ENCODE peak calls at places on chromosomes 13 and 19, in five cellular contexts. Z, Y, U, B and T are unnamed samples.

GRCh38 chr13:25874907-25875306 is 176.9 kb downstream of the SHISA2 start:
- DNase-seq in Z (no peak), Y (no peak), U (peak), B (peak), T (peak)

GRCh38 chr19:29571181-29571580 is 34.9 kb upstream of the POP4 start:
- DNase-seq in Z (no peak), Y (no peak), U (no peak), B (no peak), T (no peak)

GRCh38 chr13:79098603-79099002 is 307.5 kb downstream of the RBM26 start:
- DNase-seq in Z (no peak), Y (no peak), U (no peak), B (no peak), T (no peak)

GRCh38 chr19:45767881-45768643 is 990 bp downstream of the SIX5 start:
- DNase-seq in Z (peak), Y (peak), U (no peak), B (no peak), T (no peak)

GRCh38 chr19:17497149-17497798 is 14.2 kb upstream of the PGLS start:
- DNase-seq in Z (no peak), Y (no peak), U (no peak), B (no peak), T (no peak)

GRCh38 chr13:68378294-68378693 is 1148.2 kb upstream of the PCDH9 start:
- DNase-seq in Z (no peak), Y (no peak), U (no peak), B (no peak), T (no peak)

GRCh38 chr13:99657848-99658265 is 156.6 kb downstream of the TM9SF2 start:
- DNase-seq in Z (peak), Y (peak), U (no peak), B (no peak), T (peak)

GRCh38 chr19:58107778-58108545 is 9.9 kb upstream of the ZSCAN18 start:
- DNase-seq in Z (no peak), Y (no peak), U (no peak), B (no peak), T (no peak)

GRCh38 chr13:38868399-38868798 is 122.2 kb downstream of the STOML3 start:
- DNase-seq in Z (no peak), Y (no peak), U (no peak), B (no peak), T (no peak)

GRCh38 chr19:24073807-24074206 is 13.2 kb upstream of the ZNF254 start:
- DNase-seq in Z (no peak), Y (peak), U (no peak), B (no peak), T (no peak)

GRCh38 chr19:16584825-16585801 is 12.9 kb upstream of the SLC35E1 start:
- DNase-seq in Z (peak), Y (no peak), U (no peak), B (no peak), T (no peak)

GRCh38 chr13:45682494-45683008 is 19.6 kb upstream of the CBY2 start:
- DNase-seq in Z (no peak), Y (no peak), U (no peak), B (no peak), T (no peak)

GRCh38 chr13:31749929-31750328 is 10.6 kb downstream of the RXFP2 start:
- DNase-seq in Z (no peak), Y (no peak), U (no peak), B (no peak), T (no peak)

GRCh38 chr19:50969413-50969760 is at the start of gene KLK6:
- DNase-seq in Z (no peak), Y (no peak), U (no peak), B (no peak), T (no peak)

GRCh38 chr13:40984670-40985366 is 34.3 kb downstream of the ELF1 start:
- DNase-seq in Z (no peak), Y (no peak), U (no peak), B (no peak), T (no peak)

GRCh38 chr13:31072041-31072440 is 89.7 kb downstream of the HSPH1 start:
- DNase-seq in Z (no peak), Y (no peak), U (no peak), B (no peak), T (no peak)

GRCh38 chr13:39263531-39263930 is 225.3 kb downstream of the NHLRC3 start:
- DNase-seq in Z (no peak), Y (no peak), U (no peak), B (no peak), T (no peak)

GRCh38 chr13:93080587-93080986 is 146.0 kb upstream of the GPC6 start:
- DNase-seq in Z (no peak), Y (no peak), U (no peak), B (no peak), T (no peak)

GRCh38 chr19:46607441-46607841 is 6.3 kb downstream of the CALM3 start:
- DNase-seq in Z (no peak), Y (no peak), U (no peak), B (no peak), T (no peak)

GRCh38 chr19:29211562-29212416 is 1.2 kb downstream of the UQCRFS1 start:
- DNase-seq in Z (peak), Y (no peak), U (no peak), B (no peak), T (no peak)

GRCh38 chr13:98965325-98965724 is 12.5 kb downstream of the DOCK9 start:
- DNase-seq in Z (no peak), Y (no peak), U (no peak), B (no peak), T (no peak)

GRCh38 chr19:39599116-39599515 is 3.2 kb upstream of the LGALS13 start:
- DNase-seq in Z (no peak), Y (no peak), U (no peak), B (no peak), T (no peak)

GRCh38 chr19:4613258-4613751 is 26.0 kb upstream of the TNFAIP8L1 start:
- DNase-seq in Z (no peak), Y (no peak), U (no peak), B (no peak), T (no peak)

GRCh38 chr13:31930901-31931522 is 100.6 kb upstream of the FRY start:
- DNase-seq in Z (peak), Y (no peak), U (no peak), B (no peak), T (no peak)

GRCh38 chr19:49847731-49848696 is 2.9 kb upstream of the PTOV1 start:
- DNase-seq in Z (no peak), Y (no peak), U (no peak), B (no peak), T (no peak)

GRCh38 chr19:47243776-47244547 is 12.4 kb upstream of the CCDC9 start:
- DNase-seq in Z (peak), Y (peak), U (peak), B (peak), T (peak)

GRCh38 chr19:47487551-47488515 is 3.8 kb upstream of the KPTN start:
- DNase-seq in Z (peak), Y (no peak), U (no peak), B (no peak), T (no peak)

GRCh38 chr19:35033067-35034004 is 3.1 kb downstream of the SCN1B start:
- DNase-seq in Z (peak), Y (no peak), U (no peak), B (no peak), T (no peak)

GRCh38 chr19:40960780-40961179 is 30.3 kb upstream of the CYP2B6 start:
- DNase-seq in Z (no peak), Y (no peak), U (no peak), B (no peak), T (no peak)

GRCh38 chr13:23980160-23980551 is 82.9 kb upstream of the C1QTNF9B start:
- DNase-seq in Z (peak), Y (peak), U (peak), B (peak), T (peak)